ENCODE peak calls at places on chromosomes 3 and 15, in six cellular contexts. E, S, J, M, R and P are unnamed samples.

GRCh38 chr3:145417678-145418077 is 743.3 kb downstream of the PLOD2 start:
- DNase-seq in E (no peak), R (no peak), M (no peak), S (no peak), J (no peak), P (no peak)

GRCh38 chr3:139418144-139418543 is 28.7 kb upstream of the COPB2 start:
- DNase-seq in S (no peak), R (no peak), M (no peak), E (no peak), J (no peak), P (no peak)

GRCh38 chr3:195897081-195897852 is 11.1 kb downstream of the TNK2 start:
- DNase-seq in S (no peak), E (no peak), J (peak), R (no peak), M (peak), P (peak)

GRCh38 chr15:65804252-65804931 is 12.3 kb upstream of the DENND4A start:
- DNase-seq in J (peak), M (no peak), S (no peak), E (no peak), R (no peak), P (peak)

GRCh38 chr15:29522373-29523276 is 253.0 kb upstream of the NSMCE3 start:
- DNase-seq in J (no peak), E (no peak), R (no peak), S (no peak), M (no peak), P (no peak)

GRCh38 chr3:55692295-55692957 is 205.3 kb upstream of the WNT5A start:
- DNase-seq in R (no peak), M (no peak), J (no peak), E (no peak), S (no peak), P (no peak)

GRCh38 chr3:73805435-73805834 is 180.7 kb upstream of the PDZRN3 start:
- DNase-seq in E (no peak), S (no peak), J (no peak), R (peak), M (no peak), P (no peak)

GRCh38 chr3:123104550-123104949 is 37.7 kb downstream of the PDIA5 start:
- DNase-seq in J (peak), S (no peak), R (no peak), M (no peak), E (no peak), P (peak)

GRCh38 chr15:39704684-39705083 is 78.0 kb downstream of the FSIP1 start:
- DNase-seq in M (no peak), S (no peak), E (no peak), R (no peak), J (peak), P (peak)

GRCh38 chr15:77541421-77542181 is 91.1 kb downstream of the LINGO1 start:
- DNase-seq in R (peak), E (no peak), M (no peak), S (peak), J (peak), P (peak)

GRCh38 chr15:92820233-92821021 is 79.7 kb upstream of the CHD2 start:
- DNase-seq in R (peak), J (peak), M (peak), S (peak), E (peak), P (peak)